ENCODE peak calls at places on chromosomes 16 and 17, in seven cellular contexts. A, Y, T, C, N, R and B are unnamed samples.

GRCh38 chr17:73349138-73349537 is 37.3 kb upstream of the CDC42EP4 start:
- DNase-seq in A (no peak), Y (peak; percentile 61), T (no peak), C (no peak), N (no peak), R (no peak), B (no peak)

GRCh38 chr17:56694825-56695224 is 101.3 kb downstream of the NOG start:
- DNase-seq in A (no peak), Y (no peak), T (no peak), C (no peak), N (no peak), R (no peak), B (no peak)

GRCh38 chr17:30113213-30113612 is 3.4 kb upstream of the NSRP1 start:
- DNase-seq in A (peak; percentile 79), Y (no peak), T (no peak), C (no peak), N (peak; percentile 13), R (no peak), B (no peak)

GRCh38 chr16:69511641-69512040 is 54.1 kb upstream of the NFAT5 start:
- DNase-seq in A (no peak), Y (no peak), T (no peak), C (no peak), N (no peak), R (no peak), B (no peak)

GRCh38 chr16:85753559-85753958 is 2.7 kb upstream of the C16orf74 start:
- DNase-seq in A (peak; percentile 31), Y (no peak), T (peak; percentile 13), C (no peak), N (no peak), R (no peak), B (no peak)

GRCh38 chr17:31733326-31733725 is 125.7 kb downstream of the COPRS start:
- DNase-seq in A (no peak), Y (no peak), T (no peak), C (no peak), N (no peak), R (no peak), B (no peak)

GRCh38 chr17:58084317-58084981 is 1.2 kb downstream of the DYNLL2 start:
- DNase-seq in A (peak; percentile 47), Y (peak; percentile 19), T (no peak), C (peak; percentile 49), N (peak; percentile 58), R (no peak), B (peak; percentile 18)

GRCh38 chr16:67034478-67034877 is 5.5 kb downstream of the CBFB start:
- DNase-seq in A (no peak), Y (peak; percentile 43), T (no peak), C (no peak), N (no peak), R (no peak), B (peak; percentile 80)

GRCh38 chr17:72145972-72146755 is 25.3 kb downstream of the SOX9 start:
- DNase-seq in A (no peak), Y (no peak), T (no peak), C (no peak), N (no peak), R (no peak), B (peak; percentile 86)

GRCh38 chr17:76909971-76910760 is 42.0 kb downstream of the MGAT5B start:
- DNase-seq in A (peak; percentile 17), Y (peak; percentile 40), T (peak; percentile 53), C (peak; percentile 38), N (peak; percentile 54), R (no peak), B (peak; percentile 51)

GRCh38 chr17:302300-302698 is 50.3 kb downstream of the RPH3AL start:
- DNase-seq in A (peak; percentile 90), Y (no peak), T (peak; percentile 69), C (no peak), N (no peak), R (no peak), B (no peak)

GRCh38 chr16:31577411-31577810 is 49.7 kb downstream of the AHSP start:
- DNase-seq in A (no peak), Y (no peak), T (no peak), C (no peak), N (no peak), R (no peak), B (no peak)

GRCh38 chr17:17737938-17738894 is 57.0 kb downstream of the RAI1 start:
- DNase-seq in A (peak; percentile 74), Y (peak; percentile 31), T (peak; percentile 53), C (no peak), N (no peak), R (no peak), B (peak; percentile 79)

GRCh38 chr17:72387487-72387886 is 266.7 kb downstream of the SOX9 start:
- DNase-seq in A (no peak), Y (peak; percentile 87), T (no peak), C (no peak), N (no peak), R (no peak), B (peak; percentile 95)

GRCh38 chr17:80600586-80600985 is 55.9 kb downstream of the RPTOR start:
- DNase-seq in A (no peak), Y (no peak), T (no peak), C (no peak), N (no peak), R (no peak), B (no peak)

GRCh38 chr16:82111944-82112343 is 58.1 kb downstream of the MPHOSPH6 start:
- DNase-seq in A (no peak), Y (no peak), T (no peak), C (no peak), N (no peak), R (no peak), B (no peak)